ENCODE peak calls at places on chromosomes 6 and 20, in five cellular contexts. G is RPMI7951; D is activated CD8-positive, alpha-beta memory T cell treated with anti-CD3 and anti-CD28 coated beads for 48 hours; R is foreskin melanocyte; C is stomach. O is an unnamed sample.

GRCh38 chr6:135883045-135883444 is 31.5 kb downstream of the PDE7B start:
- DNase-seq in G (peak), D (no peak), R (no peak), C (no peak), O (no peak)

GRCh38 chr6:37210313-37210898 is 40.5 kb downstream of the PIM1 start:
- DNase-seq in G (peak), D (peak), R (peak), C (peak), O (peak)

GRCh38 chr6:137868721-137869631 is 1.9 kb downstream of the TNFAIP3 start:
- DNase-seq in G (no peak), D (no peak), R (no peak), C (no peak), O (no peak)

GRCh38 chr6:13846841-13847240 is 32.5 kb upstream of the MCUR1 start:
- DNase-seq in G (no peak), D (no peak), R (no peak), C (no peak), O (no peak)

GRCh38 chr6:16804515-16805161 is 43.4 kb upstream of the ATXN1 start:
- DNase-seq in G (no peak), D (no peak), R (no peak), C (no peak), O (no peak)

GRCh38 chr6:38512211-38512610 is 127.5 kb downstream of the BTBD9 start:
- DNase-seq in G (no peak), D (no peak), R (no peak), C (no peak), O (no peak)

GRCh38 chr6:63537126-63537958 is 34.9 kb upstream of the LOC128125822 start:
- DNase-seq in G (no peak), D (no peak), R (no peak), C (no peak), O (peak)

GRCh38 chr6:126091507-126091906 is 105.2 kb downstream of the TRMT11 start:
- DNase-seq in G (no peak), D (no peak), R (no peak), C (no peak), O (no peak)

GRCh38 chr6:39553811-39554802 is 171.1 kb downstream of the KIF6 start:
- DNase-seq in G (peak), D (no peak), R (no peak), C (no peak), O (no peak)

GRCh38 chr6:17267586-17267985 is 13.6 kb upstream of the RBM24 start:
- DNase-seq in G (peak), D (no peak), R (no peak), C (no peak), O (no peak)

GRCh38 chr20:22453244-22454080 is 130.9 kb downstream of the FOXA2 start:
- DNase-seq in G (peak), D (no peak), R (no peak), C (no peak), O (no peak)

GRCh38 chr20:49267327-49267726 is 10.5 kb downstream of the ZNFX1 start:
- DNase-seq in G (no peak), D (no peak), R (no peak), C (no peak), O (no peak)

GRCh38 chr6:153405926-153406325 is 274.8 kb upstream of the RGS17 start:
- DNase-seq in G (no peak), D (no peak), R (peak), C (no peak), O (no peak)

GRCh38 chr6:147603392-147604081 is 95.0 kb downstream of the SAMD5 start:
- DNase-seq in G (no peak), D (no peak), R (no peak), C (no peak), O (no peak)

GRCh38 chr20:24673678-24674570 is 204.5 kb downstream of the SYNDIG1 start:
- DNase-seq in G (peak), D (no peak), R (no peak), C (no peak), O (no peak)

GRCh38 chr6:80341330-80341729 is 234.9 kb downstream of the BCKDHB start:
- DNase-seq in G (no peak), D (no peak), R (no peak), C (no peak), O (no peak)

GRCh38 chr6:37565267-37566208 is 65.8 kb upstream of the CCDC167 start:
- DNase-seq in G (peak), D (no peak), R (no peak), C (no peak), O (no peak)

GRCh38 chr6:1438471-1438881 is 49.1 kb downstream of the FOXF2 start:
- DNase-seq in G (no peak), D (no peak), R (no peak), C (no peak), O (no peak)